ENCODE peak calls at places on chromosomes 13 and 19, in seven cellular contexts. X is neuronal stem cell, C is mesendoderm, R is IMR-90, F is trophoblast cell, M is H1, S is mesenchymal stem cell. Y is an unnamed sample.
A peak's percentile ranks its signal among the peaks of the same experiment; 100 is the strongest.

GRCh38 chr13:33228645-33229445 is 56.7 kb downstream of the STARD13 start:
- DNase-seq in C (peak; percentile 84), S (peak; percentile 96), X (no peak), F (no peak), R (peak; percentile 83), M (no peak), Y (no peak)

GRCh38 chr19:16703677-16704076 is 16.0 kb upstream of the NWD1 start:
- DNase-seq in M (no peak), F (no peak), R (no peak), X (no peak), C (no peak), S (no peak), Y (no peak)

GRCh38 chr13:50119593-50119992 is 104.3 kb downstream of the KCNRG start:
- DNase-seq in R (peak; percentile 53), S (peak; percentile 34), F (no peak), M (no peak), X (no peak), C (no peak), Y (no peak)

GRCh38 chr19:33568706-33569105 is 47.1 kb upstream of the PEPD start:
- DNase-seq in F (no peak), R (no peak), S (no peak), C (no peak), X (no peak), M (no peak), Y (no peak)

GRCh38 chr13:67416047-67416925 is 186.2 kb upstream of the PCDH9 start:
- DNase-seq in R (peak; percentile 29), F (no peak), X (peak; percentile 6), M (peak; percentile 38), S (peak; percentile 38), C (peak; percentile 74), Y (peak; percentile 81)

GRCh38 chr13:63421113-63421512 is 2005.5 kb upstream of the PCDH20 start:
- DNase-seq in M (no peak), C (no peak), X (no peak), S (no peak), F (no peak), R (no peak), Y (no peak)

GRCh38 chr19:40165362-40165937 is 25.8 kb upstream of the MAP3K10 start:
- DNase-seq in M (peak; percentile 61), R (no peak), S (peak; percentile 30), C (peak; percentile 76), F (no peak), X (peak; percentile 68), Y (peak; percentile 89)

GRCh38 chr13:97226013-97226412 is 3.9 kb downstream of the MBNL2 start:
- DNase-seq in R (no peak), F (no peak), M (no peak), C (no peak), S (no peak), X (no peak), Y (no peak)

GRCh38 chr19:50314724-50315700 is 14.2 kb downstream of the KCNC3 start:
- DNase-seq in C (no peak), X (no peak), R (no peak), F (no peak), S (no peak), M (no peak), Y (peak; percentile 69)

GRCh38 chr13:44854264-44855060 is 134.8 kb downstream of the NUFIP1 start:
- DNase-seq in M (no peak), F (no peak), S (no peak), X (no peak), C (no peak), R (peak; percentile 11), Y (no peak)

GRCh38 chr13:112840472-112841302 is 128.3 kb upstream of the MCF2L start:
- DNase-seq in M (no peak), C (no peak), F (no peak), R (no peak), S (no peak), X (no peak), Y (peak; percentile 20)

GRCh38 chr19:16660763-16661479 is at the start of gene TMEM38A:
- DNase-seq in R (no peak), S (peak; percentile 22), F (no peak), X (peak; percentile 4), C (no peak), M (no peak), Y (peak; percentile 47)

GRCh38 chr13:35768126-35768525 is 291.6 kb upstream of the MAB21L1 start:
- DNase-seq in F (no peak), C (no peak), S (no peak), M (no peak), X (no peak), R (no peak), Y (no peak)

GRCh38 chr19:13554506-13555235 is 48.4 kb upstream of the CACNA1A start:
- DNase-seq in X (no peak), S (no peak), R (no peak), M (no peak), C (no peak), F (no peak), Y (no peak)

GRCh38 chr19:51739466-51740213 is 12.0 kb downstream of the FPR1 start:
- DNase-seq in F (no peak), R (no peak), X (no peak), C (no peak), S (no peak), M (no peak), Y (no peak)

GRCh38 chr19:51742736-51743288 is 8.9 kb downstream of the FPR1 start:
- DNase-seq in S (no peak), M (no peak), C (no peak), R (no peak), F (peak; percentile 19), X (no peak), Y (no peak)

GRCh38 chr19:51740356-51740755 is 11.3 kb downstream of the FPR1 start:
- DNase-seq in X (no peak), R (no peak), C (no peak), S (no peak), M (no peak), F (no peak), Y (no peak)

GRCh38 chr19:51746731-51747130 is 4.9 kb downstream of the FPR1 start:
- DNase-seq in C (no peak), X (no peak), S (no peak), M (no peak), F (peak; percentile 56), R (no peak), Y (no peak)

GRCh38 chr19:51743405-51743804 is 8.3 kb downstream of the FPR1 start:
- DNase-seq in C (no peak), X (no peak), S (no peak), F (no peak), R (no peak), M (no peak), Y (no peak)
- H3K18ac ChIP-seq in C (no peak overlapping the region), X (no peak overlapping the region), S (no peak overlapping the region), F (no peak overlapping the region), R (no peak overlapping the region), M (no peak overlapping the region), Y (no peak overlapping the region)

DNA sequence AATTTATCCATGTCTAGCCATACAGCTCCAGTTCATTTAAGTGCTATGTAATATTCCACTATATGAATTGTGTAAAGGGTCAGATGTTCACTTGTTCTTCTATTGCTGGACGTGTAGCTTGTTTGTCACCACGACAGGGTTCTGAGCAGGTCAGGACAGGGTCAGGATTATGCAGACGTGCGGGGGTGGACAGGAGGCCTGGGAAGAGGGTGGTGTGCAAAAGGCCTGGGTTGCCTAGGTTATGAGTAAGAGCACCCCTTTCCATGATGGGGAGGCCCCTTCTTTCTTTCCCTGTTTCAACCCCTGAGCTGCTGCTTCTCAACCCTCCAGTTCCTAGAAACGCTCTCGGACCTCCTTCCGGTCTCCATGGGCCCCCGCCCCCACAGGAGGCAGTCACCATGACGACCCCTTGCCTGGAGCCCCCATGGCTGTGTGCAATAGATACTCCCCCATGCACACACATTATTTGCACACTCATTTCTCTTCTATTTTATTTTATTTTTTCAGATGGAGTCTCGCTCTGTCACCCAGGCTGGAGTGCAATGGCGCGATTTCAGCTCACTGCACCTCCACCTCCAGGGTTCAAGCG is 2.0 kb downstream of the EXOC3L2 start:
- DNase-seq in X (no peak), F (no peak), R (no peak), C (no peak), S (no peak), M (no peak), Y (no peak)
- H3K18ac ChIP-seq in X (no peak overlapping the region), F (no peak overlapping the region), R (no peak overlapping the region), C (no peak overlapping the region), S (no peak overlapping the region), M (no peak overlapping the region), Y (no peak overlapping the region)

GRCh38 chr19:2254052-2254872 is 2.0 kb downstream of the JSRP1 start:
- DNase-seq in R (peak; percentile 23), C (peak; percentile 84), X (peak; percentile 67), F (no peak), S (peak; percentile 70), M (no peak), Y (peak; percentile 79)
- H3K18ac ChIP-seq in R (no peak overlapping the region), C (no peak overlapping the region), X (peak overlapping the region; percentile 95), F (no peak overlapping the region), S (no peak overlapping the region), M (no peak overlapping the region), Y (no peak overlapping the region)

GRCh38 chr13:38538412-38538811 is 148.5 kb upstream of the FREM2 start:
- DNase-seq in S (no peak), F (no peak), C (peak; percentile 51), M (no peak), X (no peak), R (no peak), Y (peak; percentile 38)

GRCh38 chr13:38537026-38537425 is 149.9 kb upstream of the FREM2 start:
- DNase-seq in M (no peak), X (no peak), S (no peak), C (no peak), R (no peak), F (no peak), Y (no peak)

GRCh38 chr13:38539632-38540031 is 147.2 kb upstream of the FREM2 start:
- DNase-seq in F (no peak), M (no peak), C (no peak), S (no peak), X (no peak), R (no peak), Y (no peak)

GRCh38 chr13:38543561-38543960 is 143.3 kb upstream of the FREM2 start:
- DNase-seq in F (no peak), S (no peak), M (no peak), R (no peak), X (no peak), C (no peak), Y (no peak)

GRCh38 chr13:38542601-38543000 is 144.3 kb upstream of the FREM2 start:
- DNase-seq in X (no peak), M (no peak), C (no peak), R (no peak), S (no peak), F (no peak), Y (no peak)
- H3K18ac ChIP-seq in X (no peak overlapping the region), M (no peak overlapping the region), C (no peak overlapping the region), R (no peak overlapping the region), S (no peak overlapping the region), F (no peak overlapping the region), Y (no peak overlapping the region)

DNA sequence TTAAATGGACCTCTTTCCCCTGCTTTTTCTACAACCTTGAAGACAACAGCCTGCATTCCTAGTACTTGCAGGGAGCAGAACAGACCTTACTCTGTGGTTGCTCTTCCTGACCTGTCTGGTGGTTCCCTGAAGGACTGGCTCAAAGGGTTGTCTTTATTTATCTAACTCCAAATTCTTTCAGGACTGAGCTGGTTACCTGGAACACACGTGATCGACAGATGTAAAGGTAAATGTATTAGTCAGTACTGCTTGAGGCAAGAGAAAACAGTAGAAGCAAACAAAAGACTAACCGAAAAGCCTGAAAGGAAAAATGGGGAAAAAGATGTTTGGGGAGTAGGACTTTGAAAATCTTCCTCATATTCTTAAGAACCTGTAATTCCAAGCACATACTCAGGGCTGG is 17.9 kb downstream of the ZNF558 start:
- DNase-seq in S (no peak), R (no peak), X (no peak), F (no peak), C (no peak), M (no peak), Y (no peak)
- H3K18ac ChIP-seq in S (no peak overlapping the region), R (no peak overlapping the region), X (no peak overlapping the region), F (no peak overlapping the region), C (no peak overlapping the region), M (no peak overlapping the region), Y (no peak overlapping the region)